ENCODE peak calls at places on chromosomes 16 and 17, in nine cellular contexts. L is lower lobe of right lung, X is cardiac muscle cell, H is heart left ventricle, U is right atrium auricular region, B is thyroid gland, Z is PC-3, M is ovary, A is adrenal gland. I is an unnamed sample.

GRCh38 chr17:6064855-6065254 is 5.3 kb upstream of the WSCD1 start:
- DNase-seq in X (no peak), H (no peak), B (no peak), L (no peak), M (no peak), Z (no peak), U (no peak), A (no peak), I (no peak)

GRCh38 chr16:70577256-70577698 is 53.7 kb downstream of the SF3B3 start:
- DNase-seq in Z (peak; percentile 51), H (no peak), B (peak; percentile 32), U (no peak), M (no peak), X (no peak), A (peak; percentile 86), L (no peak), I (no peak)

GRCh38 chr16:26316683-26317464 is 625.1 kb downstream of the HS3ST4 start:
- DNase-seq in H (no peak), B (no peak), A (no peak), L (no peak), M (no peak), Z (no peak), U (no peak), X (peak; percentile 80), I (no peak)

GRCh38 chr17:81685108-81685507 is 1.3 kb downstream of the HGS start:
- DNase-seq in A (peak; percentile 62), B (no peak), H (no peak), Z (peak; percentile 88), U (no peak), L (no peak), M (no peak), X (no peak), I (peak; percentile 75)

GRCh38 chr17:39920218-39921210 is 2.1 kb upstream of the GSDMB start:
- DNase-seq in A (no peak), X (no peak), B (no peak), M (no peak), Z (no peak), H (no peak), U (no peak), L (no peak), I (no peak)

GRCh38 chr17:5610956-5611355 is 26.6 kb upstream of the NLRP1 start:
- DNase-seq in X (no peak), U (no peak), H (no peak), M (no peak), B (no peak), Z (no peak), L (no peak), A (no peak), I (no peak)

GRCh38 chr17:72497915-72498314 is 377.1 kb downstream of the SOX9 start:
- DNase-seq in X (no peak), H (no peak), Z (no peak), A (no peak), U (no peak), B (no peak), M (no peak), L (no peak), I (no peak)

GRCh38 chr17:75854111-75854748 is 905 bp downstream of the WBP2 start:
- DNase-seq in L (no peak), X (no peak), U (no peak), A (peak; percentile 81), H (no peak), M (no peak), B (peak; percentile 44), Z (peak; percentile 84), I (peak; percentile 59)

GRCh38 chr16:57752203-57752580 is 16.6 kb downstream of the KATNB1 start:
- DNase-seq in A (no peak), B (no peak), Z (no peak), X (no peak), H (no peak), U (no peak), M (no peak), L (peak; percentile 33), I (no peak)

GRCh38 chr16:56558024-56558747 is 6.7 kb upstream of the MT4 start:
- DNase-seq in U (no peak), B (no peak), M (peak; percentile 29), A (peak; percentile 82), H (no peak), X (no peak), Z (peak; percentile 89), L (no peak), I (peak; percentile 90)

GRCh38 chr17:74758846-74759163 is 10.4 kb downstream of the NHERF1 start:
- DNase-seq in Z (peak; percentile 29), X (no peak), B (peak; percentile 48), U (no peak), L (no peak), H (no peak), A (no peak), M (no peak), I (peak; percentile 63)

GRCh38 chr16:70778901-70779309 is 22.1 kb downstream of the VAC14 start:
- DNase-seq in U (peak; percentile 80), B (peak; percentile 45), H (peak; percentile 54), Z (peak; percentile 72), X (peak; percentile 77), A (peak; percentile 74), M (peak; percentile 83), L (no peak), I (peak; percentile 76)

GRCh38 chr17:57649731-57650484 is 95.2 kb downstream of the CCDC182 start:
- DNase-seq in X (no peak), Z (no peak), B (no peak), L (no peak), A (no peak), H (no peak), U (no peak), M (no peak), I (no peak)

GRCh38 chr17:46143827-46144236 is 49.4 kb downstream of the KANSL1 start:
- DNase-seq in M (no peak), H (no peak), A (no peak), X (no peak), L (no peak), B (no peak), U (no peak), Z (no peak), I (no peak)

GRCh38 chr16:47358816-47359215 is 102.0 kb downstream of the ITFG1 start:
- DNase-seq in B (no peak), M (no peak), H (no peak), L (no peak), A (no peak), Z (peak; percentile 59), X (no peak), U (no peak), I (no peak)

GRCh38 chr16:47475786-47476185 is 14.7 kb downstream of the PHKB start:
- DNase-seq in B (no peak), M (no peak), Z (no peak), L (no peak), H (no peak), A (peak; percentile 77), X (no peak), U (no peak), I (peak; percentile 51)

GRCh38 chr16:79110242-79110641 is 490.3 kb downstream of the MAF start:
- DNase-seq in B (no peak), Z (no peak), M (no peak), L (no peak), A (no peak), H (no peak), X (no peak), U (no peak), I (no peak)

GRCh38 chr17:44355310-44355640 is 8.4 kb downstream of the FAM171A2 start:
- DNase-seq in M (no peak), Z (no peak), H (no peak), B (no peak), X (no peak), U (no peak), L (no peak), A (no peak), I (no peak)

GRCh38 chr16:23504453-23505179 is 5.7 kb downstream of the GGA2 start:
- DNase-seq in U (peak; percentile 88), H (no peak), M (peak; percentile 60), B (peak; percentile 41), Z (peak; percentile 73), L (peak; percentile 75), A (peak; percentile 72), X (peak; percentile 45), I (peak; percentile 88)

GRCh38 chr16:15451098-15451731 is 16.8 kb downstream of the BMERB1 start:
- DNase-seq in H (no peak), X (no peak), M (no peak), U (no peak), Z (no peak), L (no peak), A (no peak), B (no peak), I (no peak)

GRCh38 chr17:66135219-66135618 is 56.7 kb downstream of the CEP112 start:
- DNase-seq in H (no peak), A (no peak), B (no peak), X (no peak), M (no peak), U (no peak), L (no peak), Z (no peak), I (no peak)

GRCh38 chr16:76464973-76465620 is 187.9 kb downstream of the CNTNAP4 start:
- DNase-seq in U (no peak), B (no peak), X (no peak), Z (no peak), L (no peak), M (no peak), A (no peak), H (no peak), I (peak; percentile 32)

GRCh38 chr17:45391291-45391690 is 41.4 kb downstream of the ARHGAP27 start:
- DNase-seq in A (no peak), M (no peak), L (no peak), B (no peak), X (no peak), Z (no peak), U (no peak), H (no peak), I (no peak)

GRCh38 chr16:589658-590159 is at the start of gene RAB40C:
- DNase-seq in X (peak; percentile 99), H (peak; percentile 99), Z (peak; percentile 92), M (peak; percentile 99), B (peak; percentile 99), U (peak; percentile 100), L (peak; percentile 100), A (peak; percentile 99), I (peak; percentile 81)
- H3K27me3 ChIP-seq in X (no peaks in the 10 kb centered on the region), H (no peaks in the 10 kb centered on the region), Z (no peaks in the 10 kb centered on the region), M (no peaks in the 10 kb centered on the region), B (no peaks in the 10 kb centered on the region), U (no peaks in the 10 kb centered on the region), L (no peaks in the 10 kb centered on the region), A (no peaks in the 10 kb centered on the region), I (peaks cover 3% of the 10 kb centered on the region)

GRCh38 chr17:78677303-78678219 is 100.4 kb upstream of the DNAH17 start:
- DNase-seq in U (no peak), B (no peak), Z (peak; percentile 61), L (no peak), M (no peak), H (no peak), X (no peak), A (peak; percentile 83), I (no peak)
- TF ChIP-seq CTCF in U (no peak), B (no peak), Z (peak; percentile 35), L (no peak), M (no peak), H (no peak), X (no peak), A (no peak), I (no peak)

GRCh38 chr17:64254755-64255154 is 8.3 kb downstream of the TEX2 start:
- DNase-seq in M (no peak), A (peak; percentile 56), B (peak; percentile 29), U (no peak), X (no peak), H (no peak), L (no peak), Z (no peak), I (no peak)
- H3K27me3 ChIP-seq in M (no peaks in the 10 kb centered on the region), A (no peaks in the 10 kb centered on the region), B (no peaks in the 10 kb centered on the region), U (no peaks in the 10 kb centered on the region), X (no peaks in the 10 kb centered on the region), H (no peaks in the 10 kb centered on the region), L (no peaks in the 10 kb centered on the region), Z (no peaks in the 10 kb centered on the region), I (no peaks in the 10 kb centered on the region)

GRCh38 chr16:4290236-4290830 is 17.5 kb upstream of the TFAP4 start:
- DNase-seq in A (peak; percentile 63), M (no peak), L (peak; percentile 59), X (peak; percentile 19), B (peak; percentile 20), H (no peak), Z (peak; percentile 82), U (no peak), I (peak; percentile 78)
- TF ChIP-seq CTCF in A (no peak), M (no peak), L (peak; percentile 30), X (peak; percentile 16), B (no peak), H (no peak), Z (no peak), U (peak; percentile 22), I (peak; percentile 54)